ENCODE peak calls at places on chromosomes 1 and 21, in six cellular contexts. S, W, J, I, A and E are unnamed samples.

GRCh38 chr1:33634806-33635205 is 162.4 kb downstream of the ZSCAN20 start:
- DNase-seq in S (peak), W (no peak), J (peak), I (no peak), A (no peak), E (peak)

GRCh38 chr1:225700889-225701465 is 48.1 kb upstream of the ENAH start:
- DNase-seq in S (no peak), W (no peak), J (no peak), I (no peak), A (no peak), E (no peak)

GRCh38 chr21:46498335-46499050 is 39.8 kb downstream of the DIP2A start:
- DNase-seq in S (no peak), W (no peak), J (no peak), I (no peak), A (no peak), E (no peak)

GRCh38 chr1:88068407-88068806 is 615.7 kb upstream of the PKN2 start:
- DNase-seq in S (no peak), W (no peak), J (no peak), I (no peak), A (no peak), E (no peak)

GRCh38 chr21:34846601-34847112 is 177.9 kb downstream of the CLIC6 start:
- DNase-seq in S (peak), W (no peak), J (peak), I (no peak), A (no peak), E (no peak)

GRCh38 chr1:159918041-159918917 is 7.0 kb downstream of the TAGLN2 start:
- DNase-seq in S (no peak), W (no peak), J (no peak), I (no peak), A (no peak), E (no peak)

GRCh38 chr1:205589618-205590456 is 42.0 kb downstream of the ELK4 start:
- DNase-seq in S (no peak), W (peak), J (no peak), I (no peak), A (no peak), E (peak)

GRCh38 chr1:185733818-185734709 is at the start of gene HMCN1:
- DNase-seq in S (peak), W (peak), J (peak), I (peak), A (peak), E (peak)

GRCh38 chr21:37877171-37877570 is 39.1 kb downstream of the KCNJ6 start:
- DNase-seq in S (no peak), W (no peak), J (no peak), I (no peak), A (no peak), E (no peak)

GRCh38 chr1:156998840-156999239 is 46.7 kb downstream of the ARHGEF11 start:
- DNase-seq in S (no peak), W (no peak), J (no peak), I (no peak), A (no peak), E (no peak)

GRCh38 chr1:113390871-113391642 is 742 bp downstream of the MAGI3 start:
- DNase-seq in S (peak), W (peak), J (peak), I (peak), A (peak), E (peak)

GRCh38 chr1:14113841-14114567 is 414.0 kb downstream of the PRDM2 start:
- DNase-seq in S (peak), W (peak), J (no peak), I (peak), A (peak), E (no peak)

GRCh38 chr1:82091729-82092128 is 291.0 kb downstream of the ADGRL2 start:
- DNase-seq in S (no peak), W (no peak), J (no peak), I (no peak), A (no peak), E (no peak)

GRCh38 chr1:21042920-21043605 is 133.6 kb downstream of the EIF4G3 start:
- DNase-seq in S (no peak), W (no peak), J (no peak), I (no peak), A (no peak), E (no peak)

GRCh38 chr1:37701051-37701450 is 8.7 kb downstream of the CDCA8 start:
- DNase-seq in S (no peak), W (peak), J (no peak), I (no peak), A (no peak), E (no peak)

GRCh38 chr1:77313491-77313890 is 31.7 kb downstream of the AK5 start:
- DNase-seq in S (peak), W (no peak), J (peak), I (no peak), A (no peak), E (no peak)

GRCh38 chr1:60923287-60924110 is 158.9 kb upstream of the NFIA start:
- DNase-seq in S (peak), W (no peak), J (no peak), I (no peak), A (no peak), E (no peak)

GRCh38 chr1:152996633-152997385 is 4.7 kb upstream of the SPRR3 start:
- DNase-seq in S (no peak), W (no peak), J (no peak), I (no peak), A (no peak), E (no peak)

GRCh38 chr21:22125581-22125980 is 1127.4 kb downstream of the NCAM2 start:
- DNase-seq in S (no peak), W (no peak), J (no peak), I (no peak), A (no peak), E (no peak)

GRCh38 chr1:174051956-174052355 is 29.8 kb upstream of the RC3H1 start:
- DNase-seq in S (no peak), W (peak), J (no peak), I (no peak), A (no peak), E (no peak)

GRCh38 chr21:33238146-33238545 is 8.4 kb downstream of the IFNAR2 start:
- DNase-seq in S (no peak), W (no peak), J (no peak), I (no peak), A (no peak), E (no peak)

GRCh38 chr1:2311184-2312032 is 79.9 kb downstream of the MORN1 start:
- DNase-seq in S (peak), W (peak), J (peak), I (peak), A (peak), E (peak)

GRCh38 chr1:226772456-226773139 is 33.5 kb upstream of the ITPKB start:
- DNase-seq in S (no peak), W (no peak), J (no peak), I (no peak), A (no peak), E (no peak)

DNA sequence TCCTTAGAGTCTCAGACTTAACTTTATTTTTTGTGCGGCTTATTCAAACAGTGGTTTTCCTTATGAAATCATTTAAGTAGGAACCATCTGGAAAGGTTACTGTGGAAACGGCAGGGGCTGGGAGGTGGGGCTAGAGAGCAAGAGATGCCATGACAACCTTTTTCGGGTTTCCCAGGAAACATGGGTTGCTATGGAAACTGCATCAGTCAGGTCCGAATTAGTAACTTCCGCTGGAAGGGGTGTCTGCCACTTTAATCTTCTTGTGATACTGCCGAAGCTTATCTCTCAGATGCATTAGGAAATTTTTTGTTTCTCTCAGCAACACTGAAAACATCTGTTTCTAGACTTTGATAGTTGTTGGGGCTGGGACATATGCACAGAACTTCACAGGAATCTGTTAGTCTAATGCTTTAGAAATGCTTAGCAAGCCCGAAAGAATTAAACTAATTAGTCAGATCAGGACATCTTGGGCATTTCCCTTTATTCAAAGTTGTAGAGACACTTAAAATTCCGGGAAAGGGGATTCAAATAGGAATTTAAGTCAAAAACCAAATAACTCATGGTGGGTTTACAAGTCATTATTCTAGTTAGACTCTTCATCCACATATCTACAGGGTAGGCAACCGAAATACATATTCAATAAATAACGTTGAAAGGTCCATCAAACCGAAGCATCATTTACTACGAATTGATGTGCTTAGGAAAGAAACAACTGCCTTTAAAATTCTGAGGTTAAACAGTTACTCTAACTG is 2.6 kb downstream of the KCNA3 start:
- DNase-seq in S (no peak), W (no peak), J (no peak), I (no peak), A (no peak), E (no peak)
- H3K4me3 ChIP-seq in S (no peak), W (no peak), J (no peak), I (peak), A (peak), E (no peak)

DNA sequence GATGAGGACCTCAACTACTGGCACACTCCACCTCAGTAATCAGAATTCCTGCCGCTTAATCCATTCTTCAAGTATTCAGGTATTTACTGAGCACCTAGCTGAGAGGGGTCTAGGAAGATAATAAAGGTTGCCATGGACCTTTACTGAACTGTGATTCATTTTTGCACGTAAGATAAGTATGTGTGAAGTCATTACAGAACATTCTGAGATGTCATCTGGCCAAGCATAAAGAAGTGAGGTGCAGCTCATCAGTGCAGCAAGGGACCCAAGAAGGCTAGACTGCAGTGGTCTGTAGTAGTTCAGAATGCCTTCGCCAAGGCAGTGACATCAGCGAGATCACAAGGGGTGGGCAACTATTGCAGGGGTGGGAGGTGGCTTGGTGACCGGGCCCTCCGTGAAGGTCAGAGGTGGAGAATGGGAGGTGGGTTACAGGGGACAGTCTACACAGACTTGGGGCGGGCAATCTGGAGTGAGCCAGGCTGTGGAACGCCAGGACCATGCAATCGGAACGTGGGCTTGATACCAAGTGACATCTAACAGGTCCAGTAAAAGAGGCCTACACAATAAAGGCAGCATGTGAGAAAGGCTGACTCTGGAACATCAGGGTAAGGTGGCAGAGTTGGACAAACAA is 107.4 kb downstream of the SLC45A1 start:
- DNase-seq in S (no peak), W (no peak), J (no peak), I (no peak), A (no peak), E (no peak)
- H3K27ac ChIP-seq in S (peak), W (peak), J (no peak), I (peak), A (peak), E (peak)

DNA sequence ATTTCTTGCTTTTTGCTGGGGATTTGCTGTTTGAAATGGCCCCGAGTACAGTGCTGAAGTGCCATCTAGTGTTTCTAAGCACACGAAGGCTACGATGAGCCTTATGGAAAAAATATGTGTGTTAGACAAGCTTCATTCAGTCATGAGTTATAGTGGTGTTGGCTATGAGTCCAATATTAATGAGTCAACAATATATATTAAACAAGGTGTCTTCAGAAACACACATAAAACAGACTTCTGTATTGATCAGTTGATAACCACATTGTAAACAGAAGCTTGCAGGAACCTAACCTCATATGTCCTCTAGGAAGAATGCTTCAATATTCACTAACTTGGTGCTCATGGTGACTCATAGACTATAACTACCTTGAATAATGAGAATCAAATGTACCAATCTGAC is 1.7 kb upstream of the GJB5 start:
- DNase-seq in S (no peak), W (no peak), J (no peak), I (no peak), A (no peak), E (no peak)
- TF ChIP-seq CTCF in S (no peak), W (no peak), J (no peak), I (no peak), A (no peak), E (no peak)

GRCh38 chr21:42923553-42924432 is 1.6 kb downstream of the ERVH48-1 start:
- DNase-seq in S (peak), W (peak), J (peak), I (peak), A (peak), E (peak)

GRCh38 chr21:42922918-42923317 is 2.5 kb downstream of the ERVH48-1 start:
- DNase-seq in S (no peak), W (no peak), J (no peak), I (no peak), A (no peak), E (no peak)

GRCh38 chr21:42921912-42922311 is 3.5 kb downstream of the ERVH48-1 start:
- DNase-seq in S (no peak), W (no peak), J (no peak), I (no peak), A (no peak), E (no peak)

GRCh38 chr21:42925114-42925907 is at the start of gene ERVH48-1:
- DNase-seq in S (peak), W (no peak), J (no peak), I (no peak), A (no peak), E (no peak)

GRCh38 chr21:42924433-42924751 is 1.0 kb downstream of the ERVH48-1 start:
- DNase-seq in S (no peak), W (no peak), J (no peak), I (no peak), A (no peak), E (no peak)
- H3K4me3 ChIP-seq in S (no peak), W (no peak), J (no peak), I (no peak), A (no peak), E (no peak)